ENCODE peak calls at places on chromosome 16, in ten cellular contexts. T, A, I, J, S, O, E, Q, D and R are unnamed samples.

GRCh38 chr16:49602201-49603041 is 228.8 kb downstream of the C16orf78 start:
- DNase-seq in Q (no peak), I (peak), A (no peak), S (no peak), E (no peak), D (no peak), J (peak), T (no peak), O (no peak), R (no peak)

GRCh38 chr16:14071576-14072271 is 605 bp downstream of the MRTFB start:
- DNase-seq in T (no peak), S (peak), A (no peak), O (no peak), I (no peak), Q (no peak), D (peak), J (peak), E (no peak), R (peak)

GRCh38 chr16:23807028-23807427 is 28.8 kb upstream of the PRKCB start:
- DNase-seq in J (no peak), D (no peak), E (no peak), S (no peak), Q (no peak), O (no peak), A (no peak), I (no peak), T (no peak), R (no peak)

GRCh38 chr16:54930034-54930938 is at the start of gene IRX5:
- DNase-seq in D (peak), T (peak), O (no peak), S (peak), Q (peak), I (peak), A (peak), E (peak), J (peak), R (peak)

GRCh38 chr16:6611535-6611934 is 721.1 kb upstream of the RBFOX1 start:
- DNase-seq in E (no peak), T (no peak), O (no peak), S (no peak), D (peak), A (no peak), Q (no peak), I (no peak), J (no peak), R (no peak)

GRCh38 chr16:89366561-89367537 is 123.5 kb downstream of the ANKRD11 start:
- DNase-seq in O (no peak), J (no peak), D (no peak), I (no peak), Q (no peak), S (no peak), A (no peak), T (no peak), E (no peak), R (no peak)

GRCh38 chr16:79139799-79140198 is 460.7 kb downstream of the MAF start:
- DNase-seq in Q (no peak), J (no peak), S (no peak), O (no peak), A (no peak), D (no peak), T (no peak), E (no peak), I (no peak), R (no peak)

GRCh38 chr16:89729863-89730574 is 8.7 kb downstream of the ZNF276 start:
- DNase-seq in S (no peak), O (no peak), A (no peak), Q (no peak), J (no peak), E (no peak), T (peak), D (no peak), I (peak), R (no peak)

GRCh38 chr16:72986011-72986410 is 61.9 kb downstream of the ZFHX3 start:
- DNase-seq in T (no peak), I (peak), E (no peak), Q (peak), D (no peak), O (no peak), S (no peak), J (peak), A (peak), R (no peak)

GRCh38 chr16:67967956-67968439 is 439 bp downstream of the SLC12A4 start:
- DNase-seq in T (no peak), A (no peak), O (no peak), J (no peak), I (no peak), S (peak), D (peak), E (peak), Q (peak), R (peak)

GRCh38 chr16:19583665-19584300 is 28.3 kb downstream of the VPS35L start:
- DNase-seq in J (peak), A (peak), Q (no peak), S (no peak), O (no peak), D (peak), I (no peak), E (peak), T (peak), R (no peak)

GRCh38 chr16:2297506-2297860 is 29.6 kb upstream of the RNPS1 start:
- DNase-seq in I (no peak), T (no peak), A (no peak), E (no peak), S (no peak), Q (no peak), O (no peak), D (no peak), J (no peak), R (no peak)

GRCh38 chr16:2295056-2295798 is 27.3 kb upstream of the RNPS1 start:
- DNase-seq in T (no peak), O (no peak), S (no peak), J (no peak), A (no peak), I (no peak), E (no peak), D (no peak), Q (no peak), R (no peak)

GRCh38 chr16:2298621-2299020 is 30.7 kb upstream of the RNPS1 start:
- DNase-seq in I (no peak), S (no peak), Q (no peak), O (no peak), D (no peak), T (no peak), A (no peak), J (no peak), E (no peak), R (no peak)

GRCh38 chr16:2299121-2299914 is 31.4 kb upstream of the RNPS1 start:
- DNase-seq in Q (no peak), E (no peak), D (no peak), J (no peak), T (no peak), S (no peak), O (no peak), A (no peak), I (no peak), R (no peak)

GRCh38 chr16:2296662-2297505 is 29.0 kb upstream of the RNPS1 start:
- DNase-seq in T (peak), E (no peak), O (no peak), A (no peak), D (peak), Q (no peak), I (no peak), J (peak), S (peak), R (peak)
- TF ChIP-seq CTCF in T (peak), E (peak), O (no peak), A (peak), D (peak), Q (peak), I (peak), J (peak), S (no peak), R (peak)

DNA sequence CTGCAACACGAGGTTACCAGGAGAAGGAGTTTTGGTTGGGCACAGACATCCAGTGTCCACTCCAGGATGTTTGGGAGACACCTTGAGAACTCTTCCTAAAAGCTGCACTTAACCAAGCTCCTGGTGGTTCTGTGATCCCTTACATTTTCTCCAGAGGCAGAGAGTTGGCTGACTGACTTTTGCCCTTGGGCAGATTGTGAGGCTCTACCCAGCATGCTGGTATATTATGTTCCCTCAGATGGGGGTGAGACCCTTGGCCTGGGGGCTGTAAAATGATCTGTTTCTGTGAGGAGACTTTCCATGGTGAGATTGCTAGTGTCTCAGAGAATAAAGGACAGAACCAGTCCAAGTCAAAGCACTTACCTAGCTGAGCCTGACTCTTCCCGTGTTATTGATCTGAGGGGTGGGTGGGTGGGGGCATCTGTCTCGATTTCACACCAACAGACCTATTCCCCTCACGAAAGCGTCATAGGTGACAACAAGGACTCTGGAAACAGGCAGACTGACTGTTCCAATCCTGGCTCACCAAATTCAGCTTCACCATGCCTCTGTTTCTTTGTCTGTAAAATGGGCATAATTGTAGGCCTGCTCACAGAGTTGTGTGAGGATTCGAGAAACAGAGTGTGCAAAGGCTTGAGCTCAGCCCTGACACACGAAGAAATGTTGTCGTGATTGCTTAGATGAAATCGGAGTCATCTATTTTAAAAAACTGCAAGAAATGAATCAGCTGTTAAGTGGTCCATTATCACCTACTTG is 12.2 kb downstream of the USB1 start:
- DNase-seq in A (no peak), Q (peak), D (no peak), O (no peak), I (no peak), J (no peak), T (no peak), S (no peak), E (no peak), R (no peak)
- TF ChIP-seq CTCF in A (no peak), Q (no peak), D (no peak), O (no peak), I (no peak), J (no peak), T (no peak), S (no peak), E (no peak), R (no peak)

GRCh38 chr16:30418350-30419181 is 11.2 kb downstream of the ZNF771 start:
- DNase-seq in J (no peak), O (no peak), D (peak), T (no peak), A (no peak), Q (no peak), E (no peak), S (no peak), I (no peak), R (no peak)
- TF ChIP-seq CTCF in J (no peak), O (no peak), D (no peak), T (peak), A (no peak), Q (no peak), E (no peak), S (no peak), I (no peak), R (no peak)

DNA sequence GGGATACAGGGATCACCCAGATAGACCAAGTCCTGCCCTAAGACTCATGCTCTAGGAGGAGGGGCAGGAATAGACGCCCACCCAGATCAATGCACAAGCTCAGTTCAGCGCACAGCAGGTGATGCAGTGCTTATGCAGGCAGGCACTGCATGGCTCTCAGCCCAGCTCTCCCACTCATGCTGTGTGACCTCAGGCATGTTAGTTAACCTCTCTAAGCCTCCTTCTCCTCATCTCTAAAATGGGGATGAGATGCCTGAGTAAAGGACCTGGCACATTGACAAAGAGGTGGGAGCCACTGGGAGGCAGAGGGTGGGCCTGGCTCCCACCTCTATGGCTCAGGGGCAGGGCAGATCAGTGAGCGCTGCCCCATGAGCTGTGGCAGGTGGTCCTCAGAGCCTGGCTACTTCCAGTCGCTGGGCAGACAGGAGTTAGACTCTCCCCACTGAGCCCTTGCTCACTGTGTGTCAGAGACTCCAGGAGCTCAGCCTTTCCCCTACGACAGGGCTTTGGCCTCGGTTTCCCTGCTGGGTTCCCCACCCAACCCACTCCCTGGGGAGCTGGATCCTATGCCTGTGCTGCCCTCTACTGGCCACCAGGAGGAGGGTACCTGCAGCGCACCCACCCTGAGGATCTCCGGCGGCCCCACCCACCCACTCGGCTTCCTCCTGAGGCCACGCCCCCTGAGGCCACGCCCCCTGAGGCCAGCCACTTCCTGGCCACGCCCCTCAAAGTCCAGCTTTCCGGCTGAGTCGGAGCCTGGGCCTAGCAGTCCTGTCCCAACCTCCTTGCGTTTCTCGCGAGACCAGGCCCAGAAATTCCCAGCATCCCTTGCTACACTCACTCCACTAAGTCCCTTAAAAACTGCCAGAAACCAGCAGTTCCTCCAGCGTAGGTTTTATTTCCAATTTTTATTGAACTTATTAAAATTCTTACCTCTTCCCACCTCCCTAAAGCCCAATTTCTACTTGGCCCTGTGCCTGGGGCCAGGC is 196.1 kb downstream of the GSG1L start:
- DNase-seq in A (peak), I (peak), T (peak), D (peak), J (peak), Q (peak), E (peak), O (no peak), S (no peak), R (peak)
- TF ChIP-seq CTCF in A (peak), I (peak), T (peak), D (peak), J (peak), Q (peak), E (peak), O (peak), S (no peak), R (peak)

DNA sequence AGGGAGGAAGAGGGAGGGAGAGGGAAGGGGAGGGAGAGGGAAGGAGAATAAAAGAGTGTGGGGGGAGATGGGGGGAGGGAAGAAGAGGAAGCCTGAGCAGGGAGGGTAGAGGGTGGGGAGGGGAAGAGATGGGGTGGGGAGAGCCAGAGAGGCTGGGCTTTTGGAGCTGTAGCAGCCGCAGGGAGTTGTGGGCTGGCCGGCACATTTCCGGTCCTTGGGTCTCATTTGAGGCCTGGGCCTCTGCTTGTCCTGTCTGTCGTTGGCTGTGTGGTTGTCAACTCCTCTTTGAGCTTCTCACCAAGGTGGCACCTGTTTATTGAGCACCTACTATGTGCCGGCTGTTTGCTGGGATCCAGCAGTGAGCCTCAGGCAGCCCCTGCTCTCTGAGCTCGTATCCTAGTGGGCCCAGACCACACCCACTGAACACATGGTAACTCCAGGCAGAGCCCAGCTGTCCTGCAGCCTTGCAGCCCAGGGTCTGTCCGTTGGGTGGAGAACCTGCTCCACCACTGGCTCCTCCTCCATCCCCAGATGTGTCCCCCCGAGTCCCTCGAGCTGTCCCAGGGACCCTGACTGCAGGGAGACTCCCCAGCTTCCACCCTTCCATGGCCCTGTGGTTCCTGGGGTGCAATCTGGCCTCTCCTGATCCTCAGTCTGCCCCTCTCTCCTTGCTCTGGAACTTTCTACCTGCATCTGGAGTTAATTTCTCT is 164.9 kb downstream of the IRF8 start:
- DNase-seq in S (no peak), D (no peak), E (no peak), I (no peak), T (no peak), O (no peak), Q (no peak), A (no peak), J (no peak), R (no peak)
- TF ChIP-seq CTCF in S (no peak), D (no peak), E (no peak), I (no peak), T (no peak), O (no peak), Q (no peak), A (no peak), J (no peak), R (no peak)